ENCODE peak calls at places on chromosomes 16 and 17, in seven cellular contexts. W is left ventricle myocardium inferior, B is neural progenitor cell, M is heart left ventricle, Q is endothelial cell of umbilical vein, U is hepatocyte, L is SJSA1. Z is an unnamed sample.

GRCh38 chr17:21369395-21369794 is 6.8 kb upstream of the KCNJ12 start:
- DNase-seq in U (no peak), L (no peak), B (no peak), Q (no peak), W (no peak), M (no peak), Z (no peak)

GRCh38 chr16:76385831-76386230 is 108.6 kb downstream of the CNTNAP4 start:
- DNase-seq in U (no peak), L (no peak), M (no peak), B (no peak), W (no peak), Q (no peak), Z (no peak)

GRCh38 chr17:17808706-17809432 is 27.9 kb downstream of the SREBF1 start:
- DNase-seq in Q (no peak), W (no peak), U (peak; percentile 57), B (peak; percentile 37), L (no peak), M (no peak), Z (no peak)

GRCh38 chr17:74332017-74332650 is 6.1 kb downstream of the KIF19 start:
- DNase-seq in U (no peak), B (no peak), M (no peak), Q (no peak), W (no peak), L (no peak), Z (no peak)

GRCh38 chr17:42781639-42782401 is 1.4 kb downstream of the WNK4 start:
- DNase-seq in W (no peak), U (no peak), B (no peak), L (no peak), M (no peak), Q (no peak), Z (no peak)

GRCh38 chr16:23504453-23505179 is 5.7 kb downstream of the GGA2 start:
- DNase-seq in B (peak; percentile 77), M (no peak), U (peak; percentile 67), L (peak; percentile 81), Q (peak; percentile 87), W (no peak), Z (peak; percentile 88)

GRCh38 chr17:35537569-35538209 is at the start of gene SLFN12L:
- DNase-seq in L (no peak), Q (peak; percentile 23), U (no peak), B (no peak), M (no peak), W (no peak), Z (no peak)

GRCh38 chr17:324151-324571 is 28.4 kb downstream of the RPH3AL start:
- DNase-seq in Q (no peak), L (no peak), W (no peak), U (no peak), M (no peak), B (no peak), Z (no peak)

GRCh38 chr17:60137731-60138130 is 12.0 kb upstream of the CA4 start:
- DNase-seq in M (no peak), W (no peak), U (no peak), L (no peak), Q (no peak), B (no peak), Z (no peak)

GRCh38 chr17:67052720-67053437 is 8.5 kb downstream of the CACNG1 start:
- DNase-seq in Q (no peak), B (no peak), U (no peak), L (no peak), M (no peak), W (no peak), Z (no peak)

GRCh38 chr17:47324224-47325020 is 667 bp downstream of the EFCAB13 start:
- DNase-seq in L (peak; percentile 86), M (peak; percentile 67), B (peak; percentile 48), U (peak; percentile 55), Q (peak; percentile 87), W (peak; percentile 65), Z (peak; percentile 70)

GRCh38 chr17:10149573-10150399 is 48.6 kb downstream of the GAS7 start:
- DNase-seq in U (no peak), B (no peak), L (no peak), W (no peak), M (no peak), Q (no peak), Z (no peak)

GRCh38 chr17:2405247-2405926 is 4.5 kb upstream of the MNT start:
- DNase-seq in B (peak; percentile 1), U (peak; percentile 53), L (peak; percentile 60), Q (peak; percentile 43), M (no peak), W (no peak), Z (no peak)

GRCh38 chr17:17919169-17920107 is 52.8 kb downstream of the TOM1L2 start:
- DNase-seq in B (peak; percentile 84), U (peak; percentile 91), L (peak; percentile 65), Q (peak; percentile 78), M (peak; percentile 77), W (peak; percentile 58), Z (peak; percentile 84)

GRCh38 chr17:75344664-75345063 is 55.4 kb upstream of the SLC25A19 start:
- DNase-seq in M (no peak), W (no peak), U (no peak), L (no peak), Q (no peak), B (peak; percentile 15), Z (no peak)

GRCh38 chr17:48954300-48954755 is 9.7 kb upstream of the SNF8 start:
- DNase-seq in B (peak; percentile 75), W (no peak), L (peak; percentile 37), M (no peak), U (peak; percentile 77), Q (peak; percentile 69), Z (no peak)

GRCh38 chr16:8644151-8644512 is 22.6 kb downstream of the METTL22 start:
- DNase-seq in L (no peak), Q (no peak), M (no peak), B (no peak), W (no peak), U (no peak), Z (peak; percentile 61)

GRCh38 chr17:50665838-50666237 is 31.2 kb downstream of the ABCC3 start:
- DNase-seq in Q (no peak), B (no peak), M (no peak), W (no peak), U (no peak), L (no peak), Z (no peak)

GRCh38 chr16:59459811-59460210 is 725.7 kb upstream of the GOT2 start:
- DNase-seq in U (no peak), L (no peak), B (no peak), M (no peak), W (no peak), Q (peak; percentile 35), Z (no peak)

GRCh38 chr16:84239186-84239790 is 524 bp downstream of the KCNG4 start:
- DNase-seq in B (no peak), L (no peak), Q (no peak), W (no peak), M (no peak), U (no peak), Z (no peak)

GRCh38 chr17:64213995-64214507 is 49.0 kb downstream of the TEX2 start:
- DNase-seq in M (no peak), B (no peak), U (no peak), Q (peak; percentile 72), W (no peak), L (no peak), Z (no peak)

GRCh38 chr17:33234930-33235685 is 58.0 kb downstream of the ASIC2 start:
- DNase-seq in L (peak; percentile 44), W (peak; percentile 54), B (no peak), M (peak; percentile 36), U (peak; percentile 65), Q (peak; percentile 53), Z (peak; percentile 74)

GRCh38 chr16:58187657-58188430 is 10.1 kb downstream of the CSNK2A2 start:
- DNase-seq in U (no peak), M (no peak), B (no peak), L (no peak), W (no peak), Q (no peak), Z (no peak)

GRCh38 chr16:610513-611381 is 20.0 kb upstream of the WFIKKN1 start:
- DNase-seq in W (no peak), Q (no peak), L (no peak), B (peak; percentile 71), M (peak; percentile 53), U (peak; percentile 64), Z (no peak)

GRCh38 chr16:67884684-67885083 is at the start of gene NRN1L:
- DNase-seq in M (peak; percentile 90), L (no peak), W (peak; percentile 90), B (peak; percentile 94), Q (no peak), U (peak; percentile 83), Z (peak; percentile 91)

DNA sequence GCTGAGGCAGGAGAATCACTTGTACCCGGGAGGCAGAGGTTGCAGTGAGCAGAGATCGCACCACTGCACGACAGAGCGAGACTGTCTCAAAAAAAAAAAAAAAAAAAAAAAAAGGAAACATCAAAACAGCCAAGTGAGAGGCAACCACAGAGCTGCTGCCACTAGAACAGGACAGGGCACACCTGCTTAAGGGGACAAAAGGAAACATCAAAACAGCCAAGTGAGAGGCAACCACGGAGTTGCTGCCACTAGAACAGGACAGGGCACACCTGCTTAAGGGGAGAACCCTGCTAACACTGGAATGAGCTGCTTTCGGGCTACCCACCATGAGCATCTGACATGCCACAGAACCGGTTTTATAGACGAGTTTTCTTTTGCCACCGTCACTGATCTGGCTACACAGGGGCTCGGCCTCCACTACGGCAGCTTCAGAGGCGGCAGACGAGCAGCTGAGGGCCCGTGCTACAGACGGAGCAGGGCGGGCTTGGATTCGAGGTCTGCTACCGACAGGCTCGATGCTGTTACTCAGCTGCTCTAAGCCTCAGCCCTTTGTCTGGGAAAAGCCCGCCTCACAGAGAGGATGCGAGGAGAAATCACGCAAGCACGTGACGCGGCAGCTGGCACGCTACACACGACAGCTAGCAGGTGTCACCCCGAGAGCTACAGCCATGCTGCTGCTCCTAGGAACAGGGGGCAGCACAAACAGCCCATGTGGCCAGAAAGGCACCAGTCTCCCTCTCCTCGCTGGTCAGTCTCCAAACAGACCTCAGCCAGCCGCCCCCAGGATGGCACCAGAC is 2.0 kb downstream of the P4HB start:
- DNase-seq in Q (no peak), B (no peak), M (no peak), W (no peak), L (no peak), U (no peak), Z (no peak)
- H3K36me3 ChIP-seq in Q (peaks cover 8% of the 10 kb centered on the region), B (no peaks in the 10 kb centered on the region), M (peaks cover 23% of the 10 kb centered on the region), W (peaks cover 51% of the 10 kb centered on the region), L (peaks cover 86% of the 10 kb centered on the region), U (no peaks in the 10 kb centered on the region), Z (peaks cover 56% of the 10 kb centered on the region)

GRCh38 chr16:60811051-60811608 is 1225.1 kb downstream of the CDH8 start:
- DNase-seq in U (no peak), Q (no peak), B (no peak), L (no peak), W (no peak), M (no peak), Z (no peak)
- H3K9me3 ChIP-seq in U (no peaks in the 10 kb centered on the region), Q (peaks cover 2% of the 10 kb centered on the region), B (no peaks in the 10 kb centered on the region), L (peaks cover 5% of the 10 kb centered on the region), W (peaks cover 18% of the 10 kb centered on the region), M (no peaks in the 10 kb centered on the region), Z (peaks cover 6% of the 10 kb centered on the region)

GRCh38 chr17:40157972-40158371 is 17.6 kb downstream of the CASC3 start:
- DNase-seq in U (no peak), W (no peak), B (no peak), L (no peak), M (no peak), Q (no peak), Z (no peak)
- H3K36me3 ChIP-seq in U (peaks cover 4% of the 10 kb centered on the region), W (peaks cover 45% of the 10 kb centered on the region), B (peaks cover 8% of the 10 kb centered on the region), L (peaks cover 63% of the 10 kb centered on the region), M (peaks cover 12% of the 10 kb centered on the region), Q (peaks cover 16% of the 10 kb centered on the region), Z (peaks cover 52% of the 10 kb centered on the region)

GRCh38 chr17:61299517-61300513 is 99.8 kb upstream of the TBX2 start:
- DNase-seq in M (no peak), U (no peak), L (no peak), Q (no peak), B (no peak), W (no peak), Z (no peak)
- H3K9me3 ChIP-seq in M (no peaks in the 10 kb centered on the region), U (no peaks in the 10 kb centered on the region), L (no peaks in the 10 kb centered on the region), Q (no peaks in the 10 kb centered on the region), B (no peaks in the 10 kb centered on the region), W (no peaks in the 10 kb centered on the region), Z (no peaks in the 10 kb centered on the region)

Z was measured in right atrium auricular region.